ENCODE peak calls at places on chromosomes 5 and 9, in five cellular contexts. E, D, F, Q and P are unnamed samples.

GRCh38 chr9:72925126-72925810 is 27.6 kb downstream of the ALDH1A1 start:
- DNase-seq in E (no peak), D (no peak), F (no peak), Q (no peak), P (no peak)

GRCh38 chr5:141654298-141654697 is 3.1 kb upstream of the FCHSD1 start:
- DNase-seq in E (no peak), D (no peak), F (no peak), Q (no peak), P (no peak)

GRCh38 chr9:104927216-104927911 is 591 bp downstream of the ABCA1 start:
- DNase-seq in E (peak), D (no peak), F (peak), Q (no peak), P (peak)

GRCh38 chr5:181166812-181167733 is 19.7 kb downstream of the OR2V2 start:
- DNase-seq in E (no peak), D (no peak), F (no peak), Q (no peak), P (no peak)

GRCh38 chr9:112867275-112867991 is 23.2 kb downstream of the SLC46A2 start:
- DNase-seq in E (no peak), D (no peak), F (no peak), Q (no peak), P (no peak)

GRCh38 chr9:10605388-10605787 is 7.4 kb downstream of the PTPRD start:
- DNase-seq in E (no peak), D (no peak), F (no peak), Q (no peak), P (no peak)

GRCh38 chr9:89591291-89592200 is 13.3 kb upstream of the GADD45G start:
- DNase-seq in E (no peak), D (no peak), F (no peak), Q (no peak), P (no peak)

GRCh38 chr5:138240690-138241385 is 27.7 kb upstream of the CDC23 start:
- DNase-seq in E (no peak), D (no peak), F (no peak), Q (no peak), P (no peak)

GRCh38 chr5:74633710-74634109 is 6.8 kb downstream of the ENC1 start:
- DNase-seq in E (no peak), D (no peak), F (no peak), Q (no peak), P (no peak)

GRCh38 chr9:86741311-86742215 is 205.7 kb downstream of the GAS1 start:
- DNase-seq in E (no peak), D (no peak), F (no peak), Q (no peak), P (peak)

GRCh38 chr5:6582507-6583048 is 50.3 kb downstream of the NSUN2 start:
- DNase-seq in E (no peak), D (no peak), F (no peak), Q (no peak), P (no peak)

GRCh38 chr9:136089697-136090045 is 5.4 kb downstream of the NACC2 start:
- DNase-seq in E (no peak), D (no peak), F (no peak), Q (no peak), P (no peak)

GRCh38 chr9:69173891-69174644 is at the start of gene TJP2:
- DNase-seq in E (peak), D (peak), F (peak), Q (no peak), P (peak)